ENCODE peak calls at places on chromosomes 7 and 10, in ten cellular contexts. O is left ventricle myocardium inferior, K is PC-9, Z is mammary epithelial cell, S is esophagus squamous epithelium, G is HepG2, Q is body of pancreas, H is HCT116, V is A549, F is ovary. P is an unnamed sample.
A peak's percentile ranks its signal among the peaks of the same experiment; 100 is the strongest.

GRCh38 chr7:71885487-71885886 is 526.7 kb downstream of the CALN1 start:
- DNase-seq in O (no peak), K (no peak), Z (no peak), S (no peak), G (no peak), Q (no peak), H (no peak), V (no peak), F (no peak), P (no peak)

GRCh38 chr10:93600861-93601773 is at the start of gene RBP4:
- DNase-seq in O (no peak), K (peak; percentile 27), Z (no peak), S (no peak), G (peak; percentile 78), Q (peak; percentile 27), H (no peak), V (no peak), F (no peak), P (peak; percentile 71)

GRCh38 chr7:92644406-92645113 is 54.4 kb upstream of the FAM133B start:
- DNase-seq in O (peak; percentile 79), K (no peak), Z (peak; percentile 30), S (no peak), G (no peak), Q (no peak), H (no peak), V (no peak), F (no peak), P (no peak)

GRCh38 chr10:52348037-52348564 is 34.0 kb downstream of the DKK1 start:
- DNase-seq in O (no peak), K (no peak), Z (no peak), S (no peak), G (no peak), Q (no peak), H (no peak), V (no peak), F (no peak), P (no peak)

GRCh38 chr7:28686418-28686800 is 271.7 kb downstream of the TRIL start:
- DNase-seq in O (no peak), K (peak; percentile 18), Z (peak; percentile 78), S (no peak), G (no peak), Q (peak; percentile 20), H (no peak), V (no peak), F (peak; percentile 33), P (peak; percentile 77)

GRCh38 chr7:67512481-67512880 is 515.8 kb downstream of the TYW1 start:
- DNase-seq in O (no peak), K (no peak), Z (no peak), S (no peak), G (no peak), Q (no peak), H (no peak), V (no peak), F (no peak), P (peak; percentile 79)

GRCh38 chr7:18053177-18053928 is 25.7 kb upstream of the PRPS1L1 start:
- DNase-seq in O (no peak), K (no peak), Z (peak; percentile 29), S (no peak), G (no peak), Q (no peak), H (no peak), V (no peak), F (no peak), P (no peak)

GRCh38 chr10:14092749-14093148 is 238.0 kb downstream of the FRMD4A start:
- DNase-seq in O (no peak), K (no peak), Z (no peak), S (no peak), G (no peak), Q (no peak), H (no peak), V (no peak), F (no peak), P (no peak)

GRCh38 chr7:20064974-20065862 is 152.0 kb downstream of the MACC1 start:
- DNase-seq in O (no peak), K (peak; percentile 2), Z (peak; percentile 4), S (no peak), G (no peak), Q (no peak), H (peak; percentile 18), V (no peak), F (no peak), P (no peak)

GRCh38 chr7:141071855-141072547 is 1.9 kb upstream of the TMEM178B start:
- DNase-seq in O (no peak), K (no peak), Z (no peak), S (no peak), G (no peak), Q (no peak), H (no peak), V (peak; percentile 13), F (no peak), P (peak; percentile 68)

GRCh38 chr10:27223964-27224363 is 16.6 kb downstream of the ACBD5 start:
- DNase-seq in O (no peak), K (peak; percentile 15), Z (peak; percentile 5), S (no peak), G (peak; percentile 46), Q (peak; percentile 65), H (no peak), V (no peak), F (peak; percentile 36), P (peak; percentile 56)

GRCh38 chr7:24898691-24899090 is 81.3 kb downstream of the OSBPL3 start:
- DNase-seq in O (no peak), K (no peak), Z (peak; percentile 75), S (no peak), G (no peak), Q (no peak), H (no peak), V (no peak), F (no peak), P (no peak)

GRCh38 chr10:112314822-112315474 is 31.7 kb downstream of the TECTB start:
- DNase-seq in O (peak; percentile 70), K (peak; percentile 58), Z (peak; percentile 41), S (no peak), G (peak; percentile 64), Q (peak; percentile 80), H (peak; percentile 72), V (peak; percentile 82), F (peak; percentile 75), P (peak; percentile 90)

GRCh38 chr7:151448261-151449252 is 8.6 kb upstream of the CRYGN start:
- DNase-seq in O (peak; percentile 65), K (peak; percentile 77), Z (no peak), S (no peak), G (peak; percentile 20), Q (peak; percentile 67), H (peak; percentile 13), V (peak; percentile 90), F (peak; percentile 79), P (peak; percentile 92)

GRCh38 chr10:78139336-78139735 is 105.7 kb downstream of the RPS24 start:
- DNase-seq in O (no peak), K (no peak), Z (no peak), S (no peak), G (peak; percentile 3), Q (no peak), H (no peak), V (no peak), F (no peak), P (peak; percentile 71)

GRCh38 chr7:67863911-67864310 is 867.3 kb downstream of the TYW1 start:
- DNase-seq in O (no peak), K (no peak), Z (no peak), S (no peak), G (no peak), Q (no peak), H (no peak), V (no peak), F (no peak), P (no peak)

GRCh38 chr7:135217645-135218509 is 6.6 kb upstream of the WDR91 start:
- DNase-seq in O (no peak), K (no peak), Z (no peak), S (no peak), G (peak; percentile 77), Q (peak; percentile 67), H (no peak), V (no peak), F (no peak), P (no peak)

GRCh38 chr7:118185163-118185860 is 1.3 kb downstream of the LSM8 start:
- DNase-seq in O (no peak), K (no peak), Z (no peak), S (no peak), G (no peak), Q (no peak), H (no peak), V (no peak), F (no peak), P (no peak)
- H3K4me3 ChIP-seq in O (peak overlapping the region; percentile 89), K (peak overlapping the region; percentile 91), Z (peak overlapping the region; percentile 65), S (peak overlapping the region; percentile 92), G (peak overlapping the region; percentile 95), Q (no peak overlapping the region), H (peak overlapping the region; percentile 91), V (peak overlapping the region; percentile 66), F (peak overlapping the region; percentile 92), P (peak overlapping the region; percentile 96)

DNA sequence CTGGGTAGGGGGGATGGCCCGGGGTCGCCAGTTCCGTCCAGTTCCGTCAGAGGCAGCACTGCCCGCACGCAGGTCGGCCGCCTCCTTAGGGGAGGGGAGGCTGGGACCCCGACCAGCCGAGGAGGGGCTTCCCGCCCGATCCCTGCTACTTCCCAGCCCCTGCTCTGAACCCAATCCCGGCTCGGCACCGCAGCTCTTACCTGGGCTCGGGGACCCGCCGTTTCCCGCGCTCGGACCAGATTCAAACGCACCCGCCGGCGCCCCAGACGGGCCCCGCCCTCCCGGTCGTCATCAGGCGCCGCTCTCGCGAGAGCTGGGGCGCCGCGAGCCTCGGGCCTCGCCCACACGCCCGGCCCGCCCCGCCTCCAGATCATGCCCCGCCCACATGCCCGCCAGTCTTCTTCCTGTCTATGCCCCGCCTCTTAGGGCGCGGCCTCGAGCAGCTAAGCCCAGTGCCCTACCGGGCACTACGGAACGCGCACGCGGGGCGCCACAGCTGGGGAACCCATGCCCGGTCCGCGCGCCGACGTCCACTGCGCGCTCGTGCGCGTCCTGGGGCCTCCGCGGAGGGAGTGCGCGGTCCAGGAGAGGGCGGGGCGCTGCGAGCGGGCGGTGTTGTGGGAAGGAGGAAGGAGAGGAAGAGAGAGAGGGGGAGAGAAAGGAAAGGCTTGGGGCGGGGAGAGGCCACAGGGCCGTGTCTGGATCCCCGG is at the start of gene NCAPG2:
- DNase-seq in O (peak; percentile 97), K (peak; percentile 99), Z (peak; percentile 98), S (peak; percentile 92), G (peak; percentile 94), Q (peak; percentile 99), H (peak; percentile 95), V (peak; percentile 95), F (peak; percentile 98), P (peak; percentile 99)
- TF ChIP-seq CTCF in O (peak; percentile 46), K (no peak), Z (no peak), S (peak; percentile 50), G (peak; percentile 41), Q (peak; percentile 79), H (peak; percentile 17), V (no peak), F (peak; percentile 31), P (peak; percentile 37)

DNA sequence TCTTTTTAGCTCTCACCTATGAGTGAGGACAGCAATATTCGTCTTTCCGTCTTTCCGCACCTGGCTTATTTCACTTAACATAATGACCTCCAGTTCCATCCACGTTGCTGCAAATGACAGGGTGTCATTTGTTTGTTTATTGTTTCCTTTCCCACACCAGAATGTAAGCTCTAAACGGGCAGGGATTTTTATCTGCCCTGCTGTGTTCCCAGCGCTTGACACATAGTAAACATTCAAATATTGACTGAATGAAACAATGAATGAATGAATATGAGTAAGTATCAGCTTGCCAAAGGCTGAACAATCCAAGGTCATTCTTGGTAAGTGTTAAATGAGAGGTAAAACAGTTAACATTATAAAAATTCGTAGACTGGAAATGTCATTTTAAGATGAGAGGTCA is 12.8 kb downstream of the SH3PXD2A start:
- DNase-seq in O (no peak), K (no peak), Z (no peak), S (no peak), G (peak; percentile 64), Q (no peak), H (no peak), V (no peak), F (no peak), P (no peak)
- H3K4me1 ChIP-seq in O (peaks cover 88% of the 10 kb centered on the region), K (no peaks in the 10 kb centered on the region), Z (peaks cover 36% of the 10 kb centered on the region), S (peaks cover 85% of the 10 kb centered on the region), G (peaks cover 91% of the 10 kb centered on the region), Q (peaks cover 56% of the 10 kb centered on the region), H (no peaks in the 10 kb centered on the region), V (peaks cover 3% of the 10 kb centered on the region), F (peaks cover 9% of the 10 kb centered on the region), P (peaks cover 30% of the 10 kb centered on the region)

GRCh38 chr10:61284222-61284890 is 168.8 kb downstream of the TMEM26 start:
- DNase-seq in O (no peak), K (no peak), Z (peak; percentile 22), S (no peak), G (peak; percentile 53), Q (peak; percentile 14), H (peak; percentile 34), V (peak; percentile 15), F (no peak), P (no peak)
- H3K4me3 ChIP-seq in O (no peak overlapping the region), K (peak overlapping the region; percentile 14), Z (no peak overlapping the region), S (no peak overlapping the region), G (no peak overlapping the region), Q (no peak overlapping the region), H (no peak overlapping the region), V (peak overlapping the region; percentile 25), F (no peak overlapping the region), P (no peak overlapping the region)